ENCODE peak calls at places on chromosome X, in ten cellular contexts. One of them, this sample, is unnamed.

GRCh38 chrX:50813843-50814661 is at the start of gene SHROOM4:
- DNase-seq in nephron progenitor cell: peak; percentile 69
- DNase-seq in stimulated activated CD8-positive, alpha-beta memory T cell treated with anti-CD3 and anti-CD28 coated beads, Interleukin-7, amount 100 ng/mL, for 1 hour: no peak
- DNase-seq in neural progenitor cell: peak; percentile 78
- DNase-seq in testis: peak; percentile 38
- DNase-seq in cardiac muscle cell: peak; percentile 33
- DNase-seq in fibroblast of villous mesenchyme: peak; percentile 23
- DNase-seq in iris pigment epithelial cell: peak; percentile 73
- DNase-seq in left lung: peak; percentile 61
- DNase-seq in activated naive CD8-positive, alpha-beta T cell treated with anti-CD3 and anti-CD28 coated beads, Interleukin-2, amount 50 U/mL, for 24 hours: no peak
- DNase-seq in this sample: peak; percentile 48

GRCh38 chrX:109858602-109859341 is 125.7 kb upstream of the ACSL4 start:
- DNase-seq in nephron progenitor cell: no peak
- DNase-seq in stimulated activated CD8-positive, alpha-beta memory T cell treated with anti-CD3 and anti-CD28 coated beads, Interleukin-7, amount 100 ng/mL, for 1 hour: no peak
- DNase-seq in neural progenitor cell: no peak
- DNase-seq in testis: no peak
- DNase-seq in cardiac muscle cell: peak; percentile 32
- DNase-seq in fibroblast of villous mesenchyme: no peak
- DNase-seq in iris pigment epithelial cell: no peak
- DNase-seq in left lung: no peak
- DNase-seq in activated naive CD8-positive, alpha-beta T cell treated with anti-CD3 and anti-CD28 coated beads, Interleukin-2, amount 50 U/mL, for 24 hours: no peak
- DNase-seq in this sample: no peak

GRCh38 chrX:70166601-70167590 is 10.4 kb upstream of the DGAT2L6 start:
- DNase-seq in nephron progenitor cell: no peak
- DNase-seq in stimulated activated CD8-positive, alpha-beta memory T cell treated with anti-CD3 and anti-CD28 coated beads, Interleukin-7, amount 100 ng/mL, for 1 hour: no peak
- DNase-seq in neural progenitor cell: no peak
- DNase-seq in testis: no peak
- DNase-seq in cardiac muscle cell: no peak
- DNase-seq in fibroblast of villous mesenchyme: peak; percentile 67
- DNase-seq in iris pigment epithelial cell: peak; percentile 80
- DNase-seq in left lung: no peak
- DNase-seq in activated naive CD8-positive, alpha-beta T cell treated with anti-CD3 and anti-CD28 coated beads, Interleukin-2, amount 50 U/mL, for 24 hours: no peak
- DNase-seq in this sample: peak; percentile 60

GRCh38 chrX:74521961-74522833 is 92.2 kb downstream of the RLIM start:
- DNase-seq in nephron progenitor cell: no peak
- DNase-seq in stimulated activated CD8-positive, alpha-beta memory T cell treated with anti-CD3 and anti-CD28 coated beads, Interleukin-7, amount 100 ng/mL, for 1 hour: no peak
- DNase-seq in neural progenitor cell: no peak
- DNase-seq in testis: peak; percentile 14
- DNase-seq in cardiac muscle cell: no peak
- DNase-seq in fibroblast of villous mesenchyme: peak; percentile 35
- DNase-seq in iris pigment epithelial cell: no peak
- DNase-seq in left lung: no peak
- DNase-seq in activated naive CD8-positive, alpha-beta T cell treated with anti-CD3 and anti-CD28 coated beads, Interleukin-2, amount 50 U/mL, for 24 hours: no peak
- DNase-seq in this sample: peak; percentile 77

GRCh38 chrX:154002215-154002719 is 17.4 kb downstream of the IRAK1 start:
- DNase-seq in nephron progenitor cell: no peak
- DNase-seq in stimulated activated CD8-positive, alpha-beta memory T cell treated with anti-CD3 and anti-CD28 coated beads, Interleukin-7, amount 100 ng/mL, for 1 hour: no peak
- DNase-seq in neural progenitor cell: peak; percentile 30
- DNase-seq in testis: no peak
- DNase-seq in cardiac muscle cell: no peak
- DNase-seq in fibroblast of villous mesenchyme: peak; percentile 48
- DNase-seq in iris pigment epithelial cell: peak; percentile 55
- DNase-seq in left lung: no peak
- DNase-seq in activated naive CD8-positive, alpha-beta T cell treated with anti-CD3 and anti-CD28 coated beads, Interleukin-2, amount 50 U/mL, for 24 hours: peak; percentile 50
- DNase-seq in this sample: peak; percentile 80

GRCh38 chrX:37787353-37787869 is 7.6 kb downstream of the CYBB start:
- DNase-seq in nephron progenitor cell: no peak
- DNase-seq in stimulated activated CD8-positive, alpha-beta memory T cell treated with anti-CD3 and anti-CD28 coated beads, Interleukin-7, amount 100 ng/mL, for 1 hour: no peak
- DNase-seq in neural progenitor cell: no peak
- DNase-seq in testis: no peak
- DNase-seq in cardiac muscle cell: no peak
- DNase-seq in fibroblast of villous mesenchyme: no peak
- DNase-seq in iris pigment epithelial cell: no peak
- DNase-seq in left lung: no peak
- DNase-seq in activated naive CD8-positive, alpha-beta T cell treated with anti-CD3 and anti-CD28 coated beads, Interleukin-2, amount 50 U/mL, for 24 hours: no peak
- DNase-seq in this sample: no peak

GRCh38 chrX:118976599-118977340 is 2.4 kb downstream of the LONRF3 start:
- DNase-seq in nephron progenitor cell: peak; percentile 25
- DNase-seq in stimulated activated CD8-positive, alpha-beta memory T cell treated with anti-CD3 and anti-CD28 coated beads, Interleukin-7, amount 100 ng/mL, for 1 hour: no peak
- DNase-seq in neural progenitor cell: no peak
- DNase-seq in testis: peak; percentile 31
- DNase-seq in cardiac muscle cell: no peak
- DNase-seq in fibroblast of villous mesenchyme: no peak
- DNase-seq in iris pigment epithelial cell: no peak
- DNase-seq in left lung: peak; percentile 66
- DNase-seq in activated naive CD8-positive, alpha-beta T cell treated with anti-CD3 and anti-CD28 coated beads, Interleukin-2, amount 50 U/mL, for 24 hours: peak; percentile 12
- DNase-seq in this sample: no peak

GRCh38 chrX:84336646-84337045 is 148.6 kb upstream of the RPS6KA6 start:
- DNase-seq in nephron progenitor cell: no peak
- DNase-seq in stimulated activated CD8-positive, alpha-beta memory T cell treated with anti-CD3 and anti-CD28 coated beads, Interleukin-7, amount 100 ng/mL, for 1 hour: no peak
- DNase-seq in neural progenitor cell: no peak
- DNase-seq in testis: no peak
- DNase-seq in cardiac muscle cell: no peak
- DNase-seq in fibroblast of villous mesenchyme: no peak
- DNase-seq in iris pigment epithelial cell: peak; percentile 35
- DNase-seq in left lung: no peak
- DNase-seq in activated naive CD8-positive, alpha-beta T cell treated with anti-CD3 and anti-CD28 coated beads, Interleukin-2, amount 50 U/mL, for 24 hours: no peak
- DNase-seq in this sample: no peak

GRCh38 chrX:143788265-143788664 is 67.7 kb upstream of the SPANXN2 start:
- DNase-seq in nephron progenitor cell: peak; percentile 1
- DNase-seq in stimulated activated CD8-positive, alpha-beta memory T cell treated with anti-CD3 and anti-CD28 coated beads, Interleukin-7, amount 100 ng/mL, for 1 hour: no peak
- DNase-seq in neural progenitor cell: peak; percentile 31
- DNase-seq in testis: peak; percentile 13
- DNase-seq in cardiac muscle cell: peak; percentile 34
- DNase-seq in fibroblast of villous mesenchyme: peak; percentile 13
- DNase-seq in iris pigment epithelial cell: peak; percentile 29
- DNase-seq in left lung: no peak
- DNase-seq in activated naive CD8-positive, alpha-beta T cell treated with anti-CD3 and anti-CD28 coated beads, Interleukin-2, amount 50 U/mL, for 24 hours: no peak
- DNase-seq in this sample: peak; percentile 46

GRCh38 chrX:108312938-108313337 is 125.3 kb downstream of the COL4A6 start:
- DNase-seq in nephron progenitor cell: peak; percentile 48
- DNase-seq in stimulated activated CD8-positive, alpha-beta memory T cell treated with anti-CD3 and anti-CD28 coated beads, Interleukin-7, amount 100 ng/mL, for 1 hour: no peak
- DNase-seq in neural progenitor cell: peak; percentile 29
- DNase-seq in testis: peak; percentile 26
- DNase-seq in cardiac muscle cell: peak; percentile 52
- DNase-seq in fibroblast of villous mesenchyme: peak; percentile 56
- DNase-seq in iris pigment epithelial cell: peak; percentile 72
- DNase-seq in left lung: no peak
- DNase-seq in activated naive CD8-positive, alpha-beta T cell treated with anti-CD3 and anti-CD28 coated beads, Interleukin-2, amount 50 U/mL, for 24 hours: no peak
- DNase-seq in this sample: peak; percentile 69

GRCh38 chrX:129545408-129545807 is 5.3 kb downstream of the OCRL start:
- DNase-seq in nephron progenitor cell: no peak
- DNase-seq in stimulated activated CD8-positive, alpha-beta memory T cell treated with anti-CD3 and anti-CD28 coated beads, Interleukin-7, amount 100 ng/mL, for 1 hour: no peak
- DNase-seq in neural progenitor cell: no peak
- DNase-seq in testis: peak; percentile 53
- DNase-seq in cardiac muscle cell: no peak
- DNase-seq in fibroblast of villous mesenchyme: no peak
- DNase-seq in iris pigment epithelial cell: no peak
- DNase-seq in left lung: no peak
- DNase-seq in activated naive CD8-positive, alpha-beta T cell treated with anti-CD3 and anti-CD28 coated beads, Interleukin-2, amount 50 U/mL, for 24 hours: no peak
- DNase-seq in this sample: no peak